ENCODE peak calls at places on chromosomes 2 and 18, in five cellular contexts. U is stimulated activated CD4-positive, alpha-beta T cell treated with anti-CD3 and anti-CD28 coated beads, Interleukin-1b, Interleukin-23, amount 100 ng/mL, for 24 hours; M is NCI-H2107; X is dorsolateral prefrontal cortex; C is choroid plexus epithelial cell. Z is an unnamed sample.

GRCh38 chr2:39948016-39948719 is 169.1 kb upstream of the THUMPD2 start:
- DNase-seq in U (no peak), M (no peak), X (no peak), C (peak; percentile 2), Z (no peak)

GRCh38 chr2:30511122-30512083 is 64.4 kb downstream of the LCLAT1 start:
- DNase-seq in U (no peak), M (peak; percentile 44), X (no peak), C (peak; percentile 62), Z (no peak)

GRCh38 chr2:5365871-5366461 is 326.2 kb upstream of the SOX11 start:
- DNase-seq in U (peak; percentile 10), M (peak; percentile 68), X (peak; percentile 47), C (peak; percentile 78), Z (no peak)

GRCh38 chr2:118641711-118642110 is 205.7 kb downstream of the EN1 start:
- DNase-seq in U (no peak), M (no peak), X (no peak), C (no peak), Z (no peak)

GRCh38 chr2:184596819-184597411 is 1.4 kb upstream of the ZNF804A start:
- DNase-seq in U (no peak), M (no peak), X (no peak), C (peak; percentile 53), Z (no peak)

GRCh38 chr2:38178556-38179419 is 102.8 kb upstream of the CYP1B1 start:
- DNase-seq in U (no peak), M (no peak), X (no peak), C (peak; percentile 98), Z (no peak)

GRCh38 chr18:45379903-45380302 is 235.4 kb upstream of the SLC14A2 start:
- DNase-seq in U (no peak), M (no peak), X (no peak), C (no peak), Z (no peak)

GRCh38 chr18:12783524-12783923 is 80.7 kb downstream of the PSMG2 start:
- DNase-seq in U (no peak), M (no peak), X (no peak), C (no peak), Z (no peak)

GRCh38 chr2:230757476-230757875 is 44.8 kb downstream of the CAB39 start:
- DNase-seq in U (no peak), M (no peak), X (no peak), C (peak; percentile 82), Z (no peak)

GRCh38 chr18:48762836-48763713 is 187.7 kb downstream of the SMAD7 start:
- DNase-seq in U (no peak), M (no peak), X (no peak), C (no peak), Z (no peak)

GRCh38 chr2:2187196-2187595 is 143.9 kb downstream of the MYT1L start:
- DNase-seq in U (no peak), M (peak; percentile 65), X (no peak), C (no peak), Z (no peak)

GRCh38 chr18:2147866-2148265 is 423.4 kb downstream of the METTL4 start:
- DNase-seq in U (no peak), M (no peak), X (no peak), C (peak; percentile 61), Z (no peak)

GRCh38 chr2:19673213-19673791 is 228.5 kb downstream of the TTC32 start:
- DNase-seq in U (no peak), M (no peak), X (no peak), C (peak; percentile 52), Z (no peak)

GRCh38 chr2:162092656-162093556 is 18.9 kb upstream of the DPP4 start:
- DNase-seq in U (no peak), M (no peak), X (peak; percentile 21), C (peak; percentile 96), Z (peak; percentile 51)

GRCh38 chr18:8333961-8334360 is 275.3 kb upstream of the RAB12 start:
- DNase-seq in U (no peak), M (no peak), X (no peak), C (no peak), Z (no peak)

GRCh38 chr2:177225965-177226360 is 13.4 kb downstream of the HNRNPA3 start:
- DNase-seq in U (no peak), M (no peak), X (no peak), C (no peak), Z (no peak)

GRCh38 chr2:237874585-237875161 is 15.2 kb downstream of the RAMP1 start:
- DNase-seq in U (no peak), M (no peak), X (peak; percentile 13), C (peak; percentile 63), Z (no peak)

GRCh38 chr2:129748653-129749052 is 230.8 kb upstream of the RAB6C start:
- DNase-seq in U (no peak), M (no peak), X (no peak), C (no peak), Z (no peak)

GRCh38 chr18:25614168-25614567 is 262.2 kb upstream of the ZNF521 start:
- DNase-seq in U (no peak), M (no peak), X (no peak), C (no peak), Z (no peak)

Z was measured in occipital lobe.